ENCODE peak calls at places on chromosomes 2 and 18, in ten cellular contexts. L, E, S, N, J, R, F, C, B and T are unnamed samples.

GRCh38 chr2:36367497-36368353 is 12.1 kb downstream of the CRIM1 start:
- DNase-seq in L (peak; percentile 90), E (no peak), S (no peak), N (no peak), J (no peak), R (no peak), F (no peak), C (peak; percentile 57), B (no peak), T (no peak)

GRCh38 chr2:73494031-73494430 is 108.4 kb downstream of the ALMS1 start:
- DNase-seq in L (peak; percentile 88), E (no peak), S (peak; percentile 53), N (no peak), J (no peak), R (no peak), F (no peak), C (peak; percentile 81), B (no peak), T (no peak)

GRCh38 chr2:188022389-188022788 is 269.3 kb upstream of the GULP1 start:
- DNase-seq in L (no peak), E (no peak), S (peak; percentile 2), N (no peak), J (no peak), R (no peak), F (no peak), C (no peak), B (no peak), T (no peak)

GRCh38 chr18:3283908-3284307 is 22.0 kb downstream of the MYL12B start:
- DNase-seq in L (no peak), E (no peak), S (no peak), N (no peak), J (no peak), R (no peak), F (no peak), C (no peak), B (no peak), T (no peak)

GRCh38 chr2:160612266-160612864 is 118.8 kb upstream of the RBMS1 start:
- DNase-seq in L (no peak), E (no peak), S (no peak), N (no peak), J (no peak), R (no peak), F (no peak), C (peak; percentile 71), B (no peak), T (no peak)

GRCh38 chr2:99404039-99404799 is 67.0 kb downstream of the EIF5B start:
- DNase-seq in L (peak; percentile 56), E (peak; percentile 1), S (no peak), N (no peak), J (no peak), R (no peak), F (no peak), C (no peak), B (no peak), T (no peak)

GRCh38 chr2:171895781-171896180 is 1.7 kb upstream of the SLC25A12 start:
- DNase-seq in L (no peak), E (no peak), S (peak; percentile 66), N (no peak), J (no peak), R (no peak), F (no peak), C (no peak), B (no peak), T (no peak)

GRCh38 chr2:225056330-225057073 is 14.2 kb upstream of the DOCK10 start:
- DNase-seq in L (no peak), E (no peak), S (no peak), N (no peak), J (no peak), R (no peak), F (no peak), C (peak; percentile 25), B (no peak), T (no peak)

GRCh38 chr2:19648583-19648982 is 253.2 kb downstream of the TTC32 start:
- DNase-seq in L (no peak), E (no peak), S (no peak), N (peak; percentile 70), J (no peak), R (no peak), F (no peak), C (peak; percentile 81), B (no peak), T (no peak)

GRCh38 chr2:141027221-141027620 is 1103.6 kb downstream of the LRP1B start:
- DNase-seq in L (no peak), E (no peak), S (no peak), N (no peak), J (no peak), R (no peak), F (no peak), C (no peak), B (no peak), T (no peak)

DNA sequence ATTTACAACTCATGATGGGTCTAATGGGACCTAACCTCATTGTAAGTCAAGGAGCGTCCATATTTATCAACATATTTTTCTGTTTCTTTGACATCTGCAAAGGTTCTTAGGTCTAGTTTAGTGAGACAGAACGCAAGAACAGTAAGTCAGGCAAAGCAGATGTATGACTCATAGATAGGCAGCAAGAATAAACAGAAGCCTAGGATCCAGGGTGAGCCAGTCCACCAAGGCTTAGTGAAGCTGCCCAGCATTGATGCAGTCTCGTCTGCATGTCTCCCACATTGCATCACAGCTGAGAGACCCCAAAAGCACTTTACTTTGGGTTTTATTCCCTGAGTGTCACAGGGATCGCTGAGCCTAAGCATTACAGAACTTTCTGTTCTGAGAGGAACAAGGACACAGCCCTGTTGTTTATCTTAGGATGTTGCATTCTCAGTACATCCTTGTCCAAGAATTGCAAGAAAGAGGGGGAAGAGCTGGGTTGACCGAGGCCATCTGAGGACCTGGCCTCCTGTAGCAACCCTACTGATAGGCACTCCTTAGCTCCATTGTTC is 29.6 kb upstream of the TMEM177 start:
- DNase-seq in L (no peak), E (no peak), S (no peak), N (no peak), J (peak; percentile 61), R (no peak), F (no peak), C (peak; percentile 68), B (no peak), T (no peak)
- H3K27ac ChIP-seq in L (no peak overlapping the region), E (no peak overlapping the region), S (no peak overlapping the region), N (no peak overlapping the region), J (no peak overlapping the region), R (no peak overlapping the region), F (no peak overlapping the region), C (no peak overlapping the region), B (no peak overlapping the region), T (no peak overlapping the region)

GRCh38 chr2:61456746-61457420 is 14.0 kb downstream of the USP34 start:
- DNase-seq in L (no peak), E (no peak), S (no peak), N (no peak), J (no peak), R (no peak), F (no peak), C (no peak), B (no peak), T (no peak)
- H3K36me3 ChIP-seq in L (no peaks in the 10 kb centered on the region), E (no peaks in the 10 kb centered on the region), S (peaks cover 3% of the 10 kb centered on the region), N (no peaks in the 10 kb centered on the region), J (no peaks in the 10 kb centered on the region), R (no peaks in the 10 kb centered on the region), F (peaks cover 87% of the 10 kb centered on the region), C (no peaks in the 10 kb centered on the region), B (no peaks in the 10 kb centered on the region), T (no peaks in the 10 kb centered on the region)

DNA sequence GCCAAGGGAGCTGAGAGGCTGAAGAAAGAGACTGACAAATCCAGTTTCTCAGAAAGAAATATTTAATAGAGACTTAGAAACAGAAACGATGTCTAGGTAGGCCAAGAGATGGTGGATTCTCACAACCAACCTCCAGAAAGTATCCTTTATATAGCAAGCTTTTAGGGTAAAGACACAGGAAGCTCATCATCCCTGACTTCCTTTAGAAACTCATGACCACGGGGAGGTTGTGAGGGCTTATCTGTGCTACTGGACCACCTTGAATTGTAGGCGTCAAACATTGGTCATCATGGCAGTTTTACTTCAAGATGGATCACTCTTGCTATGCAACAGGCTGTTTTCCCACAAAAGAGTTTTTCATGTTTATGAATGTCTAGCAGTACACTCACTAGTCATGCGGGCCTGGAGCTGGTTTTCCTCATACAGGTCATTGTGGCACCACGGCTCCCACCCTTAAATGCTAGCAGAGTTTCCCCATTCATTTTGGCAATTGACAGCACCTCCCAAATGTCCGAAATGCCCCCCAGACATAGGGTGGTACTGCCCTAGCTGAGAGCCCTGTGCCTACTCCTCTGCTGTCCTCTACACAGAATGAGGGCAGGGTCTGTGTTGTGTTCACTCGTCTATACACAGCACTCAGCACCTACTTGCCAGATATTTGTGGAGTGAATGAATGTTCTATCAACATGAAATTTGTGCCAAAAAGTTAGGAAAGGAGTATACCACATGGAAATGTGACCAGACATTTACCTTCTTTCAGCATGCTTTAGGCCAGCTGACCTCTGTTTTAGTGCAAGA is 89.0 kb downstream of the TMEM247 start:
- DNase-seq in L (no peak), E (peak; percentile 33), S (peak; percentile 10), N (peak; percentile 3), J (no peak), R (no peak), F (peak; percentile 55), C (no peak), B (no peak), T (no peak)
- H3K4me1 ChIP-seq in L (peaks cover 2% of the 10 kb centered on the region), E (peaks cover 85% of the 10 kb centered on the region), S (peaks cover 7% of the 10 kb centered on the region), N (no peaks in the 10 kb centered on the region), J (no peaks in the 10 kb centered on the region), R (no peaks in the 10 kb centered on the region), F (peaks cover 99% of the 10 kb centered on the region), C (peaks cover 4% of the 10 kb centered on the region), B (peaks cover 6% of the 10 kb centered on the region), T (peaks cover 62% of the 10 kb centered on the region)

GRCh38 chr18:65260030-65260429 is 490.8 kb upstream of the CDH7 start:
- DNase-seq in L (no peak), E (no peak), S (no peak), N (no peak), J (no peak), R (no peak), F (no peak), C (no peak), B (no peak), T (no peak)

GRCh38 chr18:65257157-65257556 is 493.7 kb upstream of the CDH7 start:
- DNase-seq in L (peak; percentile 52), E (peak; percentile 2), S (peak; percentile 4), N (no peak), J (no peak), R (no peak), F (no peak), C (no peak), B (no peak), T (no peak)

GRCh38 chr18:65255417-65255816 is 495.4 kb upstream of the CDH7 start:
- DNase-seq in L (peak; percentile 13), E (no peak), S (no peak), N (no peak), J (no peak), R (no peak), F (no peak), C (no peak), B (no peak), T (no peak)

DNA sequence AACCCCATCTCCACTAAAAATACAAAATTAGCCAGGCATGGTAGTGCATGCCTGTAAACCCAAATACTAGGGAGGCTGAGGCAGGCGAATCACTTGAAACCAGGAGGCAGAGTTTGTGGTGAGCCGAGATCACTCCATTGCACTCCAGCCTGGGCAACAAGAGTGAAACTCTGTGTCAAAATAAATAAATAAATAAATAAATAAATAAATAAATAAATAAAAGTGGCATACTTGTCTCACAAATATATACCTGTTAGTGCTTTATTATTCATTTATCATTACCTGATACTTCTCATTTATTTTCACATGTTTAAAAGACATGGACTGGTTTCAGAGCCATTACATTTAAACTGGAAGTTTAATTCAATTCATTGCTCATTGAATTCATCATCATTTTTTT is 491.4 kb upstream of the CDH7 start:
- DNase-seq in L (no peak), E (no peak), S (no peak), N (no peak), J (no peak), R (no peak), F (no peak), C (no peak), B (no peak), T (no peak)
- H3K27ac ChIP-seq in L (no peak overlapping the region), E (no peak overlapping the region), S (no peak overlapping the region), N (no peak overlapping the region), J (no peak overlapping the region), R (no peak overlapping the region), F (no peak overlapping the region), C (no peak overlapping the region), B (no peak overlapping the region), T (no peak overlapping the region)